ENCODE peak calls at places on chromosomes 16 and 17, in six cellular contexts. P is ovary; X is posterior cingulate gyrus; R is OCI-LY7; Q is effector CD4-positive, alpha-beta T cell; D is stimulated activated CD8-positive, alpha-beta memory T cell treated with anti-CD3 and anti-CD28 coated beads, Interleukin-7, amount 100 ng/mL, for 1 hour. S is an unnamed sample.

GRCh38 chr16:12024429-12024828 is 47.9 kb downstream of the SNX29 start:
- DNase-seq in R (no peak), Q (no peak), D (no peak), X (no peak), P (no peak), S (no peak)

GRCh38 chr16:83215417-83216001 is 588.7 kb downstream of the CDH13 start:
- DNase-seq in X (no peak), R (peak), Q (peak), D (peak), P (no peak), S (peak)

GRCh38 chr17:65537845-65538678 is 23.4 kb downstream of the AXIN2 start:
- DNase-seq in D (no peak), P (no peak), X (no peak), R (no peak), Q (peak), S (no peak)

GRCh38 chr17:13635951-13636350 is 34.2 kb upstream of the HS3ST3A1 start:
- DNase-seq in X (no peak), Q (no peak), P (no peak), R (no peak), D (no peak), S (no peak)

GRCh38 chr16:83714286-83714685 is 93.5 kb upstream of the HSBP1 start:
- DNase-seq in X (no peak), D (no peak), Q (no peak), R (no peak), P (no peak), S (no peak)

GRCh38 chr17:64073771-64074703 is 53.6 kb upstream of the ICAM2 start:
- DNase-seq in X (no peak), R (peak), D (no peak), Q (no peak), P (no peak), S (peak)

GRCh38 chr16:10609410-10609774 is 29.0 kb upstream of the EMP2 start:
- DNase-seq in D (no peak), P (no peak), Q (no peak), R (no peak), X (no peak), S (no peak)

GRCh38 chr16:69310479-69311114 is 553 bp upstream of the VPS4A start:
- DNase-seq in D (no peak), P (peak), R (no peak), X (no peak), Q (no peak), S (no peak)

GRCh38 chr16:66008136-66008535 is 358.4 kb upstream of the CDH5 start:
- DNase-seq in Q (no peak), X (no peak), P (no peak), D (no peak), R (no peak), S (no peak)

GRCh38 chr17:73133911-73134649 is 30.7 kb upstream of the SSTR2 start:
- DNase-seq in X (no peak), D (no peak), R (peak), P (no peak), Q (no peak), S (no peak)

GRCh38 chr16:11256657-11257130 is 690 bp upstream of the SOCS1 start:
- DNase-seq in R (no peak), Q (no peak), D (no peak), X (no peak), P (peak), S (no peak)

GRCh38 chr17:80379348-80379747 is 35.6 kb upstream of the ENDOV start:
- DNase-seq in P (no peak), Q (no peak), X (no peak), R (no peak), D (no peak), S (no peak)

GRCh38 chr16:57803413-57803990 is 1.2 kb upstream of the KIFC3 start:
- DNase-seq in R (no peak), P (no peak), Q (no peak), D (no peak), X (no peak), S (no peak)

GRCh38 chr16:31168848-31169247 is 11.1 kb upstream of the FUS start:
- DNase-seq in R (no peak), D (no peak), X (no peak), Q (no peak), P (no peak), S (no peak)

GRCh38 chr16:17334096-17334495 is 136.7 kb downstream of the XYLT1 start:
- DNase-seq in R (no peak), P (no peak), X (no peak), Q (no peak), D (no peak), S (no peak)

GRCh38 chr17:38898812-38899348 is 26.5 kb upstream of the LASP1NB start:
- DNase-seq in D (peak), Q (peak), P (no peak), X (no peak), R (peak), S (peak)